ENCODE peak calls at places on chromosomes 7 and 10, in six cellular contexts. S is GM23248; V is CD8-positive, alpha-beta memory T cell; U is OCI-LY7; O is thoracic aorta; J is pancreas. H is an unnamed sample. For H3K36me3, H3K4me1 and H3K9me3, the result is how much of the 10 kb centered on the place peaks cover.

GRCh38 chr10:36802523-36803153 is 322.8 kb upstream of the ANKRD30A start:
- DNase-seq in S (peak), V (no peak), U (no peak), O (no peak), J (peak), H (no peak)

GRCh38 chr7:25624001-25624400 is 395.7 kb upstream of the NPVF start:
- DNase-seq in S (peak), V (no peak), U (no peak), O (no peak), J (no peak), H (no peak)

GRCh38 chr7:39248041-39248692 is 270.5 kb downstream of the POU6F2 start:
- DNase-seq in S (no peak), V (no peak), U (no peak), O (no peak), J (no peak), H (no peak)

GRCh38 chr10:93235686-93236085 is 162.0 kb downstream of the CYP26A1 start:
- DNase-seq in S (peak), V (no peak), U (no peak), O (no peak), J (no peak), H (peak)

GRCh38 chr7:130148561-130148960 is 56.6 kb downstream of the TMEM209 start:
- DNase-seq in S (no peak), V (no peak), U (no peak), O (no peak), J (no peak), H (peak)

GRCh38 chr7:23469961-23470250 is 385 bp downstream of the IGF2BP3 start:
- DNase-seq in S (no peak), V (no peak), U (no peak), O (no peak), J (no peak), H (no peak)

GRCh38 chr10:129136074-129136473 is 331.0 kb upstream of the MGMT start:
- DNase-seq in S (no peak), V (no peak), U (no peak), O (no peak), J (no peak), H (no peak)

GRCh38 chr10:61810263-61810662 is 91.2 kb upstream of the ARID5B start:
- DNase-seq in S (no peak), V (no peak), U (no peak), O (no peak), J (no peak), H (no peak)

GRCh38 chr7:73599916-73600315 is 21.5 kb upstream of the TBL2 start:
- DNase-seq in S (no peak), V (no peak), U (no peak), O (no peak), J (no peak), H (peak)

GRCh38 chr10:78542536-78542935 is 508.9 kb downstream of the RPS24 start:
- DNase-seq in S (no peak), V (no peak), U (no peak), O (no peak), J (no peak), H (no peak)

GRCh38 chr10:117543245-117543998 is 876 bp downstream of the EMX2 start:
- DNase-seq in S (peak), V (no peak), U (no peak), O (no peak), J (no peak), H (peak)

GRCh38 chr7:139737221-139738100 is 40.3 kb downstream of the HIPK2 start:
- DNase-seq in S (peak), V (no peak), U (peak), O (no peak), J (no peak), H (no peak)

GRCh38 chr7:134562136-134562535 is 13.2 kb downstream of the AKR1B15 start:
- DNase-seq in S (peak), V (no peak), U (no peak), O (no peak), J (no peak), H (peak)

GRCh38 chr10:115572740-115573455 is 479.7 kb downstream of the ATRNL1 start:
- DNase-seq in S (no peak), V (no peak), U (no peak), O (no peak), J (no peak), H (no peak)

GRCh38 chr7:152899482-152900166 is 140.1 kb downstream of the ACTR3B start:
- DNase-seq in S (no peak), V (no peak), U (no peak), O (no peak), J (peak), H (no peak)

GRCh38 chr7:30616318-30616717 is 21.6 kb downstream of the GARS1 start:
- DNase-seq in S (no peak), V (no peak), U (no peak), O (no peak), J (no peak), H (no peak)
- H3K36me3 ChIP-seq in S (half or more), V (under half), U (half or more), O (under half), J (under half), H (half or more)

GRCh38 chr10:121452581-121452980 is 145.7 kb downstream of the FGFR2 start:
- DNase-seq in S (no peak), V (no peak), U (no peak), O (no peak), J (no peak), H (no peak)

GRCh38 chr10:121454776-121455175 is 143.5 kb downstream of the FGFR2 start:
- DNase-seq in S (no peak), V (no peak), U (no peak), O (no peak), J (no peak), H (no peak)

GRCh38 chr10:121455377-121455776 is 142.9 kb downstream of the FGFR2 start:
- DNase-seq in S (no peak), V (no peak), U (no peak), O (no peak), J (no peak), H (no peak)

GRCh38 chr10:121450247-121450646 is 148.0 kb downstream of the FGFR2 start:
- DNase-seq in S (no peak), V (no peak), U (no peak), O (no peak), J (no peak), H (no peak)

GRCh38 chr10:121453160-121453559 is 145.1 kb downstream of the FGFR2 start:
- DNase-seq in S (no peak), V (no peak), U (no peak), O (no peak), J (no peak), H (no peak)
- H3K4me1 ChIP-seq in S (under half), V (under half), U (under half), O (under half), J (under half), H (under half)

DNA sequence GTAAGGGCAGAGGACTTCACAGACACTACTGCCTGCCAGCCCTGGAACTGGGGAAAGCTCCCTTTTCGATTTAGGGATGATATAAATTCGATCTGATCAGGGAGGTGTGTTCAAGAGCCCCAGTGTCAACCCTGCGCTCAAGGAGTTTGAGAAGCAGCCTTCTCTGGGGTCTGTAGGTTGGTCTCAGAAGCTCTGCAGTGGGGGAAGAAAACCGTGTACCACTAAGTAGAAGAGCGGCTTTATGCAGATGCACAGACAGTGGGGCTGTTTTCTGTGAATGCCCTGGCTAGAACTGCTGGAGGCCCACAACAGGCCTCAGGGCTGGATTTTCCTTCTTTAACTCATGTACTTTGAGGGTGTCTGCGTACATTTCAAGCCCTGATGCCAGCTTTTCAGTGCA is 6.4 kb upstream of the TBX20 start:
- DNase-seq in S (no peak), V (no peak), U (no peak), O (no peak), J (no peak), H (no peak)
- H3K9me3 ChIP-seq in S (under half), V (under half), U (under half), O (under half), J (under half), H (under half)

DNA sequence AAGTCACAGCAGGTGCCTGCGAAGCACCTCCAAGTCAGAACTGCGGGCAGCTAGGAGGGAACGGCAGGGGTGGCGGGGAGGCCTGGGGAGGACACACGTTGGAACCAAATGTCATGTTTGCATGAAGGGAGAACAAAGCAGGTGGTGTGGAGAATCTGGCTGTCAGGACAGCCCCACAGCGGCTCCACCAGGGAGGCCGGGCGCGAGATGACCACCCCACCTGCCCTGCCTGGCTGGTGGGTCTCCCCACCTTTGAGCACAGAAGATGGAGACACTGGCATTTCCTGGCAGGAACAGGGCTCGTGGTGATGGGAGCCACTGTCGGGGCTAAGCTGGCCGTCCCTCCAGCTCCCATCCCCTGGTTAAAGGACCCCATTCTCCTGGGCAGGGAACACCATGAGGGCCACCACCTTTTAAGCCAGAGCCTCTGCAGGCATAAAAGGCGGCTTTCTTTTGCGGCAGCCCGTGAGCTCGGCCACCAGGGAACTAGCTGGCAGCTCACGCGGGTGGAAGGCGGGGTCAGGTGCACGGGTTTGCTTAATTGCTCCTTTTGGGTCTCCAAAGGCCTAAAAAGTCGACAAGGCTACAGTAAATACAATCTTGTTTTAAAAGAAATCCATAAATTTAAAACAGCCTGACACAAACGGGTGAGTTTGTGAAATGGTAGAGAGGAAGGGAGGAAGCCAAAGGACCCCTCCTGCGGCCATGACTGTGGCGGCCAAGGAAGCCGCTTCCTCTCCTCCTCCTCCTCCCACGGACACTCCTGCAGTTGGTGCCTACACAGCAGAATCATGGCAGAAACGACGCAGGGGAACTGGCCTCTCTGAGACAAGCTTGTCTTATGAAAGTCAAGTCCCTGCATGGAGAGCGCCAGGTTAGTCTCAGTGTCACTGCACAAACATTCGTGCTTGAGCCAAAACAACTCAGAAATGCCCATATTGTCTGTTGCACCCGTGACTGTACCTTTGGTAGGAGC is 213.8 kb downstream of the DNAJB6 start:
- DNase-seq in S (no peak), V (no peak), U (no peak), O (no peak), J (no peak), H (peak)
- H3K36me3 ChIP-seq in S (under half), V (under half), U (under half), O (under half), J (under half), H (under half)

DNA sequence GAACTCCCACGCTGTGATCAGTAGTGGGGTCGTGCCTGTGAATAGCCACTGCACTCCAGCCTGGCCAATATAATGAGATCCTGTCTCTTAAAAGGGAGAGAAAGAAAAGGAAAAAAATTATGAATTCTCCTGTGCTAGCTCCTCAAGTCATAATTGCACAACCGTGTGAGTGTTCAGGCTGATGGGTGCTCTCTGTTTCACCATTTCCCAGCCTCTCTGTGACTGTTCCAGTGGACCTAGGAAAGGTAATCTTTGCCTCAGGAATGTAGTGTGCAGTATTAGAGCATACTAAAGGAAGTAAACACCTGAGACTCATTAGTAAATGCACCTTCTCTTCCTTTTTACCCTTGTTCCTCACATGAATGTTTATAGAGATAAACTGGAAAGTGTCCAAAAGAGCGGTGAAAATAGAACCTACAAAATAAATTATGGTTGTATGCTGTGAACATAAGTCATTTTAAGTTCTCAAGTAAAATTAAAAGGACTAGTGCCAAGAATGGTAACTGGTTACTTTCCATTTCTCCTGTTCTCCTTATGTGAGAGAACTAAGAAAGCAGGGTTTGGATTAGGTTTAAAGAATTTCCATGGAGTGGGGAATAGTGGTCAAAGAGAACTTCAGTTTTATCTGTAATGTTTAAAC is 42.7 kb downstream of the INPP5F start:
- DNase-seq in S (peak), V (no peak), U (no peak), O (no peak), J (no peak), H (peak)
- H3K4me1 ChIP-seq in S (under half), V (under half), U (under half), O (under half), J (under half), H (under half)

DNA sequence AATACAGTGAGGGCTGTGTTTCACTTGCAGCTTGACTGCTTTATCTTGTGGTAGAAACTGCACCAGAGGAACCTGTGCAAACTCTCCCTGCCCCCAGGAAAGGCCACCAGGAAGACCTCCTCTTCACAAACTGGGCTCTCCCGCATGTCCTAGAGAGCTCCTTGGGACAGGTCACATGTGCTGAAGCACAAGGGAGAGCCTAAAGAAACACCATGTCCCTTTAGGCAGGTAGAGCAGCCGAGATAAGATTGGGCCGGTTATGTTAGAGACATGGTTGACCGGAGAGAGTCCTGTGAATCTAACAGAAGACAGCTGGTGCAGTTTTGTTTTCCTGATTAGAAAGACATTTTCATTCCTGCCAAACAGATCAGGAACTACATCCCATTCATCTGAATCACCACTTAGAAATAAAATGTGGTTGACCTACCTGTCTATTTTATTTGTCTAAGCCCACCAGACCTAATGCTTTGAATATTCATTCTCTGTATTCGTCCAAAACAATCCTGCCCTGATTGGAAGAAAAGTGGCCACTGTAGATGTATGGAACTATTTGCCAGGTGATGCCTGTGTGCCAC is 224.1 kb downstream of the GLI3 start:
- DNase-seq in S (no peak), V (no peak), U (no peak), O (no peak), J (no peak), H (no peak)
- H3K9me3 ChIP-seq in S (under half), V (under half), U (under half), O (under half), J (under half), H (under half)

H was measured in osteoblast.